ENCODE peak calls at places on chromosomes 6 and 20, in ten cellular contexts. O is PC-3; E is NCI-H748 treated with DMSO at 0.1 percent for 48 hours; G is renal cortical epithelial cell; B is effector memory CD8-positive, alpha-beta T cell; W is NCI-H774; K is Right ventricle myocardium superior; I is pons; X is HCT116; U is K562. R is an unnamed sample.

GRCh38 chr20:7851031-7851490 is 89.2 kb downstream of the HAO1 start:
- DNase-seq in E (no peak), O (peak), I (no peak), B (no peak), U (no peak), W (no peak), G (peak), X (no peak), K (no peak), R (no peak)

GRCh38 chr6:37565267-37566208 is 65.8 kb upstream of the CCDC167 start:
- DNase-seq in K (no peak), I (no peak), W (peak), X (no peak), B (no peak), E (peak), O (no peak), U (no peak), G (no peak), R (no peak)

GRCh38 chr20:59047938-59048680 is 5.5 kb upstream of the PRELID3B start:
- DNase-seq in U (no peak), K (no peak), E (no peak), W (no peak), G (no peak), O (peak), B (no peak), I (no peak), X (no peak), R (no peak)

GRCh38 chr6:8939615-8940014 is 504.3 kb upstream of the SLC35B3 start:
- DNase-seq in B (no peak), K (no peak), G (peak), X (peak), I (no peak), O (peak), E (peak), W (peak), U (no peak), R (no peak)

GRCh38 chr6:160051390-160051789 is 70.2 kb upstream of the SLC22A1 start:
- DNase-seq in I (no peak), X (no peak), B (no peak), U (no peak), W (no peak), G (no peak), E (no peak), K (no peak), O (no peak), R (no peak)

GRCh38 chr20:3707508-3707899 is 4.9 kb downstream of the SIGLEC1 start:
- DNase-seq in I (no peak), G (no peak), U (no peak), B (no peak), W (no peak), E (no peak), O (no peak), X (no peak), K (no peak), R (no peak)

GRCh38 chr20:34922654-34923381 is 32.8 kb downstream of the GSS start:
- DNase-seq in B (no peak), W (no peak), I (no peak), E (no peak), G (peak), O (peak), K (no peak), U (no peak), X (no peak), R (no peak)

GRCh38 chr20:23200914-23201313 is 114.8 kb upstream of the CD93 start:
- DNase-seq in G (peak), X (peak), U (peak), E (peak), I (no peak), K (peak), B (no peak), O (peak), W (no peak), R (no peak)

R was measured in OCI-LY7.